ENCODE peak calls at places on chromosome 11, in eight cellular contexts. N, X, I, C, M, W, B and S are unnamed samples.

GRCh38 chr11:35163707-35164496 is 24.9 kb downstream of the CD44 start:
- DNase-seq in I (no peak), M (no peak), C (no peak), N (no peak), X (peak), W (no peak), B (no peak), S (no peak)

GRCh38 chr11:93005239-93005638 is 35.8 kb downstream of the MTNR1B start:
- DNase-seq in W (no peak), B (no peak), X (peak), I (no peak), C (no peak), M (no peak), N (no peak), S (no peak)

GRCh38 chr11:61148016-61148640 is 13.1 kb downstream of the VPS37C start:
- DNase-seq in B (no peak), C (no peak), W (no peak), M (no peak), N (peak), I (no peak), X (no peak), S (peak)

GRCh38 chr11:8273281-8273680 is 9.6 kb upstream of the LMO1 start:
- DNase-seq in M (no peak), I (no peak), W (no peak), B (no peak), C (no peak), N (no peak), X (peak), S (no peak)

GRCh38 chr11:61880454-61880853 is 10.9 kb downstream of the FADS3 start:
- DNase-seq in B (no peak), C (no peak), M (no peak), W (no peak), N (no peak), X (no peak), I (no peak), S (no peak)

GRCh38 chr11:42043312-42043711 is 583.9 kb upstream of the LRRC4C start:
- DNase-seq in M (no peak), N (no peak), X (no peak), W (no peak), I (peak), C (no peak), B (no peak), S (no peak)

GRCh38 chr11:123357990-123358827 is 71.9 kb upstream of the GRAMD1B start:
- DNase-seq in I (peak), N (no peak), B (peak), M (peak), W (no peak), C (peak), X (peak), S (no peak)

GRCh38 chr11:2158291-2158737 is 2.7 kb downstream of the INS start:
- DNase-seq in C (no peak), M (no peak), B (no peak), I (no peak), N (no peak), X (no peak), W (no peak), S (no peak)

GRCh38 chr11:119373917-119374631 is 7.4 kb downstream of the USP2 start:
- DNase-seq in M (peak), X (peak), N (peak), W (peak), I (peak), C (no peak), B (peak), S (no peak)

GRCh38 chr11:28542556-28542955 is 434.4 kb downstream of the METTL15 start:
- DNase-seq in C (no peak), W (no peak), I (no peak), N (no peak), B (no peak), M (no peak), X (no peak), S (no peak)

GRCh38 chr11:10659339-10660216 is 34.0 kb downstream of the IRAG1 start:
- DNase-seq in W (no peak), N (no peak), C (no peak), M (no peak), I (peak), B (no peak), X (peak), S (no peak)

GRCh38 chr11:30585067-30585891 is 874 bp downstream of the MPPED2 start:
- DNase-seq in C (no peak), M (no peak), X (no peak), W (no peak), I (peak), B (peak), N (peak), S (peak)

GRCh38 chr11:32960553-32961164 is 55.0 kb upstream of the DEPDC7 start:
- DNase-seq in N (no peak), X (peak), I (peak), B (no peak), W (no peak), C (no peak), M (no peak), S (no peak)

GRCh38 chr11:45104006-45104789 is 42.2 kb upstream of the PRDM11 start:
- DNase-seq in I (no peak), B (no peak), X (no peak), M (peak), C (no peak), W (no peak), N (no peak), S (no peak)

GRCh38 chr11:118916842-118917388 is 8.8 kb downstream of the BCL9L start:
- DNase-seq in B (no peak), X (peak), W (no peak), N (peak), C (no peak), M (no peak), I (peak), S (no peak)

GRCh38 chr11:123158609-123159008 is 36.4 kb downstream of the CLMP start:
- DNase-seq in C (no peak), X (peak), W (no peak), N (no peak), M (no peak), B (no peak), I (no peak), S (no peak)

GRCh38 chr11:118908931-118909618 is 16.7 kb downstream of the BCL9L start:
- DNase-seq in I (peak), C (no peak), M (no peak), N (peak), X (peak), W (no peak), B (no peak), S (peak)

GRCh38 chr11:81915045-81915444 is 818.6 kb downstream of the FAM181B start:
- DNase-seq in I (no peak), M (no peak), N (no peak), B (no peak), X (no peak), C (no peak), W (no peak), S (no peak)

GRCh38 chr11:64874308-64874707 is 4.1 kb downstream of the EHD1 start:
- DNase-seq in N (no peak), B (no peak), C (no peak), I (no peak), X (no peak), M (no peak), W (peak), S (no peak)

GRCh38 chr11:396511-396947 is 2.5 kb downstream of the PKP3 start:
- DNase-seq in C (no peak), W (no peak), N (no peak), M (no peak), X (peak), I (peak), B (no peak), S (peak)

GRCh38 chr11:16923987-16924386 is 90.2 kb downstream of the PLEKHA7 start:
- DNase-seq in X (no peak), I (no peak), W (no peak), M (no peak), C (no peak), N (no peak), B (no peak), S (no peak)

GRCh38 chr11:119195680-119196079 is 10.4 kb downstream of the NHERF4 start:
- DNase-seq in C (no peak), N (peak), I (peak), X (peak), B (no peak), W (no peak), M (no peak), S (peak)

GRCh38 chr11:66336234-66337102 is at the start of gene RIN1:
- DNase-seq in W (no peak), N (peak), X (peak), B (no peak), M (peak), C (peak), I (peak), S (peak)

GRCh38 chr11:71324788-71325417 is 72.5 kb upstream of the SHANK2 start:
- DNase-seq in I (no peak), X (no peak), M (peak), B (no peak), C (no peak), N (no peak), W (no peak), S (no peak)

GRCh38 chr11:73969091-73969490 is 13.6 kb downstream of the UCP2 start:
- DNase-seq in C (no peak), M (no peak), B (no peak), N (no peak), I (no peak), X (no peak), W (no peak), S (no peak)